ENCODE peak calls at places on chromosomes 7 and 10, in eight cellular contexts. E is RPMI7951; S is posterior cingulate gyrus; H is HCT116; L is WTC11; J is nucleus accumbens; P is KBM-7; C is activated naive CD4-positive, alpha-beta T cell. U is an unnamed sample.

GRCh38 chr7:104986623-104987259 is 27.3 kb upstream of the KMT2E start:
- DNase-seq in H (no peak), P (no peak), S (no peak), E (no peak), C (no peak), J (no peak), L (no peak), U (no peak)

GRCh38 chr7:105664816-105665525 is 83.7 kb upstream of the EFCAB10 start:
- DNase-seq in L (peak), C (no peak), E (peak), H (peak), J (no peak), S (no peak), P (peak), U (peak)

GRCh38 chr7:124155400-124156022 is 122.6 kb upstream of the TMEM229A start:
- DNase-seq in L (no peak), P (peak), C (no peak), S (no peak), E (peak), J (no peak), H (peak), U (no peak)

GRCh38 chr7:2609001-2609411 is 22.8 kb upstream of the TTYH3 start:
- DNase-seq in S (no peak), J (no peak), C (no peak), E (no peak), H (peak), P (peak), L (peak), U (peak)

GRCh38 chr10:93710333-93710909 is 8.0 kb upstream of the FRA10AC1 start:
- DNase-seq in P (no peak), L (no peak), E (no peak), S (no peak), J (no peak), H (no peak), C (no peak), U (no peak)

GRCh38 chr10:44966129-44966815 is 6.7 kb downstream of the RASSF4 start:
- DNase-seq in P (no peak), J (no peak), E (peak), H (no peak), C (no peak), L (no peak), S (no peak), U (no peak)

GRCh38 chr10:4721994-4722753 is 103.8 kb upstream of the AKR1E2 start:
- DNase-seq in J (no peak), S (no peak), C (no peak), L (no peak), H (no peak), E (peak), P (no peak), U (no peak)

GRCh38 chr10:121244791-121245190 is 353.5 kb downstream of the FGFR2 start:
- DNase-seq in S (no peak), H (no peak), L (no peak), E (peak), C (no peak), P (no peak), J (no peak), U (no peak)

GRCh38 chr7:21276471-21277035 is 151.3 kb upstream of the SP4 start:
- DNase-seq in H (no peak), P (no peak), S (no peak), L (no peak), J (no peak), E (no peak), C (no peak), U (peak)

GRCh38 chr10:23343591-23344225 is 889 bp downstream of the C10orf67 start:
- DNase-seq in J (peak), P (no peak), L (peak), H (no peak), C (no peak), E (peak), S (peak), U (peak)

GRCh38 chr7:27947581-27948278 is 207.8 kb downstream of the TAX1BP1 start:
- DNase-seq in S (no peak), L (no peak), H (no peak), P (no peak), J (no peak), C (no peak), E (peak), U (no peak)

GRCh38 chr7:97149843-97150242 is 32.3 kb downstream of the SDHAF3 start:
- DNase-seq in L (no peak), P (no peak), H (no peak), E (no peak), C (no peak), J (no peak), S (no peak), U (no peak)

GRCh38 chr7:123979876-123980275 is 53.0 kb downstream of the TMEM229A start:
- DNase-seq in S (no peak), H (no peak), C (no peak), P (no peak), J (no peak), L (no peak), E (no peak), U (no peak)

GRCh38 chr7:123580406-123581161 is 21.0 kb upstream of the ASB15 start:
- DNase-seq in L (no peak), E (peak), J (no peak), C (no peak), H (peak), S (no peak), P (peak), U (peak)

GRCh38 chr7:157663061-157663863 is 326.5 kb downstream of the DNAJB6 start:
- DNase-seq in P (no peak), S (no peak), C (no peak), L (no peak), J (no peak), H (no peak), E (no peak), U (no peak)

GRCh38 chr10:12729885-12730284 is 271.6 kb downstream of the CCDC3 start:
- DNase-seq in J (no peak), E (no peak), C (no peak), L (peak), P (peak), S (no peak), H (no peak), U (peak)

GRCh38 chr7:96596120-96596826 is 113.4 kb downstream of the SEM1 start:
- DNase-seq in J (no peak), C (no peak), L (no peak), S (no peak), P (peak), H (no peak), E (peak), U (peak)

GRCh38 chr7:2148189-2148588 is 84.6 kb downstream of the MAD1L1 start:
- DNase-seq in J (no peak), E (no peak), C (no peak), H (no peak), P (no peak), L (no peak), S (no peak), U (no peak)

GRCh38 chr10:80498833-80499671 is 38.6 kb upstream of the SH2D4B start:
- DNase-seq in C (no peak), H (peak), P (peak), E (peak), L (no peak), S (no peak), J (no peak), U (peak)

GRCh38 chr7:150754950-150755349 is 17.7 kb downstream of the GIMAP5 start:
- DNase-seq in L (no peak), J (no peak), E (no peak), H (no peak), P (no peak), S (no peak), C (no peak), U (no peak)

GRCh38 chr10:18204050-18204449 is 63.8 kb downstream of the CACNB2 start:
- DNase-seq in J (no peak), C (no peak), L (no peak), S (no peak), P (peak), E (peak), H (no peak), U (no peak)

GRCh38 chr7:5690931-5691461 is 90.5 kb downstream of the RNF216 start:
- DNase-seq in P (no peak), S (peak), H (no peak), E (no peak), L (no peak), J (peak), C (no peak), U (no peak)

GRCh38 chr10:61902448-61903183 is 1.1 kb downstream of the ARID5B start:
- DNase-seq in S (no peak), P (peak), C (peak), E (peak), H (peak), L (no peak), J (no peak), U (peak)

GRCh38 chr7:157977306-157977705 is 610.3 kb downstream of the PTPRN2 start:
- DNase-seq in H (no peak), C (no peak), S (no peak), E (no peak), L (no peak), P (no peak), J (no peak), U (no peak)

GRCh38 chr7:26813426-26813825 is 51.0 kb downstream of the SKAP2 start:
- DNase-seq in J (no peak), L (no peak), P (no peak), E (peak), C (no peak), H (no peak), S (no peak), U (peak)

GRCh38 chr10:98536551-98536950 is 89.8 kb upstream of the HPS1 start:
- DNase-seq in C (no peak), E (no peak), P (no peak), H (no peak), J (no peak), L (no peak), S (no peak), U (no peak)

GRCh38 chr7:70893422-70893821 is 238.5 kb upstream of the GALNT17 start:
- DNase-seq in E (no peak), L (no peak), H (no peak), P (no peak), C (no peak), S (no peak), J (no peak), U (peak)

GRCh38 chr7:152568972-152569371 is 107.0 kb downstream of the XRCC2 start:
- DNase-seq in J (no peak), E (no peak), C (no peak), P (no peak), L (no peak), H (no peak), S (no peak), U (no peak)

GRCh38 chr10:130636303-130636702 is 500.1 kb downstream of the GLRX3 start:
- DNase-seq in C (no peak), H (no peak), E (no peak), P (no peak), J (no peak), L (no peak), S (no peak), U (no peak)

GRCh38 chr10:112793197-112793921 is 156.7 kb upstream of the TCF7L2 start:
- DNase-seq in H (no peak), C (no peak), E (no peak), S (no peak), J (no peak), P (no peak), L (no peak), U (peak)